ENCODE peak calls at places on chromosome 1, in ten cellular contexts. One of them, this sample, is unnamed.

GRCh38 chr1:5896706-5897105 is 95.5 kb downstream of the NPHP4 start:
- DNase-seq in prostate gland: no peak
- DNase-seq in PC-9: no peak
- DNase-seq in A549: no peak
- DNase-seq in esophagus muscularis mucosa: no peak
- DNase-seq in CD8-positive, alpha-beta memory T cell: no peak
- DNase-seq in SK-N-SH: no peak
- DNase-seq in CD4-positive, alpha-beta memory T cell: no peak
- DNase-seq in tibial artery: no peak
- DNase-seq in dorsolateral prefrontal cortex: no peak
- DNase-seq in this sample: no peak

GRCh38 chr1:3625151-3625907 is 514 bp downstream of the TPRG1L start:
- DNase-seq in prostate gland: peak
- DNase-seq in PC-9: peak
- DNase-seq in A549: peak
- DNase-seq in esophagus muscularis mucosa: no peak
- DNase-seq in CD8-positive, alpha-beta memory T cell: peak
- DNase-seq in SK-N-SH: peak
- DNase-seq in CD4-positive, alpha-beta memory T cell: no peak
- DNase-seq in tibial artery: no peak
- DNase-seq in dorsolateral prefrontal cortex: no peak
- DNase-seq in this sample: no peak

GRCh38 chr1:147781056-147781471 is 20.7 kb upstream of the GJA5 start:
- DNase-seq in prostate gland: no peak
- DNase-seq in PC-9: peak
- DNase-seq in A549: no peak
- DNase-seq in esophagus muscularis mucosa: no peak
- DNase-seq in CD8-positive, alpha-beta memory T cell: no peak
- DNase-seq in SK-N-SH: no peak
- DNase-seq in CD4-positive, alpha-beta memory T cell: no peak
- DNase-seq in tibial artery: no peak
- DNase-seq in dorsolateral prefrontal cortex: no peak
- DNase-seq in this sample: no peak

GRCh38 chr1:226990133-226990716 is 50.1 kb downstream of the COQ8A start:
- DNase-seq in prostate gland: no peak
- DNase-seq in PC-9: no peak
- DNase-seq in A549: no peak
- DNase-seq in esophagus muscularis mucosa: peak
- DNase-seq in CD8-positive, alpha-beta memory T cell: no peak
- DNase-seq in SK-N-SH: no peak
- DNase-seq in CD4-positive, alpha-beta memory T cell: peak
- DNase-seq in tibial artery: no peak
- DNase-seq in dorsolateral prefrontal cortex: no peak
- DNase-seq in this sample: no peak

GRCh38 chr1:233668725-233669294 is 54.9 kb downstream of the KCNK1 start:
- DNase-seq in prostate gland: no peak
- DNase-seq in PC-9: peak
- DNase-seq in A549: peak
- DNase-seq in esophagus muscularis mucosa: no peak
- DNase-seq in CD8-positive, alpha-beta memory T cell: no peak
- DNase-seq in SK-N-SH: no peak
- DNase-seq in CD4-positive, alpha-beta memory T cell: no peak
- DNase-seq in tibial artery: no peak
- DNase-seq in dorsolateral prefrontal cortex: no peak
- DNase-seq in this sample: no peak

GRCh38 chr1:9143250-9143649 is 14.3 kb upstream of the GPR157 start:
- DNase-seq in prostate gland: no peak
- DNase-seq in PC-9: no peak
- DNase-seq in A549: no peak
- DNase-seq in esophagus muscularis mucosa: no peak
- DNase-seq in CD8-positive, alpha-beta memory T cell: no peak
- DNase-seq in SK-N-SH: no peak
- DNase-seq in CD4-positive, alpha-beta memory T cell: no peak
- DNase-seq in tibial artery: peak
- DNase-seq in dorsolateral prefrontal cortex: no peak
- DNase-seq in this sample: no peak

GRCh38 chr1:86957206-86957605 is 42.8 kb downstream of the HS2ST1 start:
- DNase-seq in prostate gland: no peak
- DNase-seq in PC-9: no peak
- DNase-seq in A549: no peak
- DNase-seq in esophagus muscularis mucosa: no peak
- DNase-seq in CD8-positive, alpha-beta memory T cell: no peak
- DNase-seq in SK-N-SH: no peak
- DNase-seq in CD4-positive, alpha-beta memory T cell: no peak
- DNase-seq in tibial artery: no peak
- DNase-seq in dorsolateral prefrontal cortex: no peak
- DNase-seq in this sample: no peak

GRCh38 chr1:159917533-159917932 is 7.8 kb downstream of the TAGLN2 start:
- DNase-seq in prostate gland: no peak
- DNase-seq in PC-9: no peak
- DNase-seq in A549: no peak
- DNase-seq in esophagus muscularis mucosa: no peak
- DNase-seq in CD8-positive, alpha-beta memory T cell: no peak
- DNase-seq in SK-N-SH: no peak
- DNase-seq in CD4-positive, alpha-beta memory T cell: no peak
- DNase-seq in tibial artery: no peak
- DNase-seq in dorsolateral prefrontal cortex: no peak
- DNase-seq in this sample: no peak

GRCh38 chr1:154598871-154599635 is 8.9 kb downstream of the ADAR start:
- DNase-seq in prostate gland: no peak
- DNase-seq in PC-9: no peak
- DNase-seq in A549: no peak
- DNase-seq in esophagus muscularis mucosa: no peak
- DNase-seq in CD8-positive, alpha-beta memory T cell: no peak
- DNase-seq in SK-N-SH: no peak
- DNase-seq in CD4-positive, alpha-beta memory T cell: no peak
- DNase-seq in tibial artery: no peak
- DNase-seq in dorsolateral prefrontal cortex: no peak
- DNase-seq in this sample: no peak

GRCh38 chr1:55839626-55840025 is 624.5 kb upstream of the USP24 start:
- DNase-seq in prostate gland: no peak
- DNase-seq in PC-9: no peak
- DNase-seq in A549: no peak
- DNase-seq in esophagus muscularis mucosa: no peak
- DNase-seq in CD8-positive, alpha-beta memory T cell: no peak
- DNase-seq in SK-N-SH: no peak
- DNase-seq in CD4-positive, alpha-beta memory T cell: no peak
- DNase-seq in tibial artery: no peak
- DNase-seq in dorsolateral prefrontal cortex: no peak
- DNase-seq in this sample: no peak

GRCh38 chr1:107666493-107666892 is 298.5 kb downstream of the VAV3 start:
- DNase-seq in prostate gland: no peak
- DNase-seq in PC-9: no peak
- DNase-seq in A549: no peak
- DNase-seq in esophagus muscularis mucosa: no peak
- DNase-seq in CD8-positive, alpha-beta memory T cell: no peak
- DNase-seq in SK-N-SH: no peak
- DNase-seq in CD4-positive, alpha-beta memory T cell: no peak
- DNase-seq in tibial artery: no peak
- DNase-seq in dorsolateral prefrontal cortex: no peak
- DNase-seq in this sample: no peak

GRCh38 chr1:21579788-21580187 is 70.6 kb downstream of the ALPL start:
- DNase-seq in prostate gland: no peak
- DNase-seq in PC-9: no peak
- DNase-seq in A549: peak
- DNase-seq in esophagus muscularis mucosa: no peak
- DNase-seq in CD8-positive, alpha-beta memory T cell: no peak
- DNase-seq in SK-N-SH: no peak
- DNase-seq in CD4-positive, alpha-beta memory T cell: no peak
- DNase-seq in tibial artery: no peak
- DNase-seq in dorsolateral prefrontal cortex: no peak
- DNase-seq in this sample: no peak

GRCh38 chr1:20366766-20367602 is 76.3 kb downstream of the VWA5B1 start:
- DNase-seq in prostate gland: no peak
- DNase-seq in PC-9: no peak
- DNase-seq in A549: peak
- DNase-seq in esophagus muscularis mucosa: no peak
- DNase-seq in CD8-positive, alpha-beta memory T cell: no peak
- DNase-seq in SK-N-SH: peak
- DNase-seq in CD4-positive, alpha-beta memory T cell: no peak
- DNase-seq in tibial artery: no peak
- DNase-seq in dorsolateral prefrontal cortex: peak
- DNase-seq in this sample: no peak

GRCh38 chr1:64540265-64540791 is 70.4 kb downstream of the CACHD1 start:
- DNase-seq in prostate gland: no peak
- DNase-seq in PC-9: no peak
- DNase-seq in A549: no peak
- DNase-seq in esophagus muscularis mucosa: no peak
- DNase-seq in CD8-positive, alpha-beta memory T cell: peak
- DNase-seq in SK-N-SH: no peak
- DNase-seq in CD4-positive, alpha-beta memory T cell: no peak
- DNase-seq in tibial artery: no peak
- DNase-seq in dorsolateral prefrontal cortex: no peak
- DNase-seq in this sample: no peak

GRCh38 chr1:115929846-115930245 is 46.5 kb upstream of the SLC22A15 start:
- DNase-seq in prostate gland: no peak
- DNase-seq in PC-9: no peak
- DNase-seq in A549: no peak
- DNase-seq in esophagus muscularis mucosa: no peak
- DNase-seq in CD8-positive, alpha-beta memory T cell: no peak
- DNase-seq in SK-N-SH: peak
- DNase-seq in CD4-positive, alpha-beta memory T cell: no peak
- DNase-seq in tibial artery: no peak
- DNase-seq in dorsolateral prefrontal cortex: no peak
- DNase-seq in this sample: no peak

GRCh38 chr1:236451796-236452373 is 57.8 kb downstream of the EDARADD start:
- DNase-seq in prostate gland: no peak
- DNase-seq in PC-9: no peak
- DNase-seq in A549: peak
- DNase-seq in esophagus muscularis mucosa: no peak
- DNase-seq in CD8-positive, alpha-beta memory T cell: no peak
- DNase-seq in SK-N-SH: peak
- DNase-seq in CD4-positive, alpha-beta memory T cell: peak
- DNase-seq in tibial artery: no peak
- DNase-seq in dorsolateral prefrontal cortex: no peak
- DNase-seq in this sample: peak

GRCh38 chr1:182615468-182616129 is 11.4 kb upstream of the RGS16 start:
- DNase-seq in prostate gland: no peak
- DNase-seq in PC-9: no peak
- DNase-seq in A549: no peak
- DNase-seq in esophagus muscularis mucosa: no peak
- DNase-seq in CD8-positive, alpha-beta memory T cell: no peak
- DNase-seq in SK-N-SH: peak
- DNase-seq in CD4-positive, alpha-beta memory T cell: no peak
- DNase-seq in tibial artery: peak
- DNase-seq in dorsolateral prefrontal cortex: no peak
- DNase-seq in this sample: peak
- H3K27ac ChIP-seq in prostate gland: peak
- H3K27ac ChIP-seq in PC-9: no peak
- H3K27ac ChIP-seq in A549: peak
- H3K27ac ChIP-seq in esophagus muscularis mucosa: peak
- H3K27ac ChIP-seq in CD8-positive, alpha-beta memory T cell: no peak
- H3K27ac ChIP-seq in SK-N-SH: peak
- H3K27ac ChIP-seq in CD4-positive, alpha-beta memory T cell: peak
- H3K27ac ChIP-seq in tibial artery: peak
- H3K27ac ChIP-seq in dorsolateral prefrontal cortex: peak
- H3K27ac ChIP-seq in this sample: peak

DNA sequence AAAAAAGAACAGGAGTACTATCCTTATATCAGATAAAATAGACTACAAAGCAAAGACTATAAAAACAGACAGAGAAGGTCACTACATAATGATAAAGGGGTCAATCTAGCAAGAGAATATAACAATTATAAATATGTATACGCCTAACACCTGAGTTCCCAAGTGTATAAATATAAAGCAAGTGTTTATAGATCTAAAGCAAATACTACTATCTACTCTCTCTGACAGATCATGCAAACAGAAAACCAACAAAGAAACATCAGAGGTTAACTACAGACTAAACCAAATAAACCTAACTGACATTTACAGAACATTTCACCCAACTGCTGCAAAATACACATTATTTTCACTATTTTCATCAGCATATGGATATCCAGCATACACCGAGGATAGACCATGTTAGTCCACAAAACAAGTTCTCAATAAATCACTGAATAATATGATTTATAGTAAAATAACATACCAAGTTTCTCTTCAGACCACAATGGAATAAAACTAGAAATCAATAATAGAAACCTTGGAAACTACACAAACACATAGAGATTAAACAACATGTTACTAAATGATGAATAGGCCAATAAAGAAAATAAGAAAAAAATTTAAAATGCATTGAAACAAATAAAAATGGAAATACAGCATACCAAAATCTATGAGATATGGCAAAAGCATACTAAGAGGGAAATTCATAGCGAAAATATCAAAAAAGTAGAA is 22.7 kb downstream of the UCHL5 start:
- DNase-seq in prostate gland: no peak
- DNase-seq in PC-9: no peak
- DNase-seq in A549: no peak
- DNase-seq in esophagus muscularis mucosa: no peak
- DNase-seq in CD8-positive, alpha-beta memory T cell: no peak
- DNase-seq in SK-N-SH: no peak
- DNase-seq in CD4-positive, alpha-beta memory T cell: no peak
- DNase-seq in tibial artery: no peak
- DNase-seq in dorsolateral prefrontal cortex: no peak
- DNase-seq in this sample: no peak
- H3K27ac ChIP-seq in prostate gland: no peak
- H3K27ac ChIP-seq in PC-9: no peak
- H3K27ac ChIP-seq in A549: no peak
- H3K27ac ChIP-seq in esophagus muscularis mucosa: no peak
- H3K27ac ChIP-seq in CD8-positive, alpha-beta memory T cell: no peak
- H3K27ac ChIP-seq in SK-N-SH: no peak
- H3K27ac ChIP-seq in CD4-positive, alpha-beta memory T cell: no peak
- H3K27ac ChIP-seq in tibial artery: no peak
- H3K27ac ChIP-seq in dorsolateral prefrontal cortex: no peak
- H3K27ac ChIP-seq in this sample: no peak

GRCh38 chr1:163230827-163231226 is 28.1 kb upstream of the RGS5 start:
- DNase-seq in prostate gland: no peak
- DNase-seq in PC-9: no peak
- DNase-seq in A549: no peak
- DNase-seq in esophagus muscularis mucosa: no peak
- DNase-seq in CD8-positive, alpha-beta memory T cell: no peak
- DNase-seq in SK-N-SH: no peak
- DNase-seq in CD4-positive, alpha-beta memory T cell: no peak
- DNase-seq in tibial artery: no peak
- DNase-seq in dorsolateral prefrontal cortex: no peak
- DNase-seq in this sample: no peak

GRCh38 chr1:163227126-163227525 is 24.4 kb upstream of the RGS5 start:
- DNase-seq in prostate gland: no peak
- DNase-seq in PC-9: no peak
- DNase-seq in A549: no peak
- DNase-seq in esophagus muscularis mucosa: no peak
- DNase-seq in CD8-positive, alpha-beta memory T cell: no peak
- DNase-seq in SK-N-SH: no peak
- DNase-seq in CD4-positive, alpha-beta memory T cell: no peak
- DNase-seq in tibial artery: no peak
- DNase-seq in dorsolateral prefrontal cortex: no peak
- DNase-seq in this sample: no peak

GRCh38 chr1:163231385-163231784 is 28.7 kb upstream of the RGS5 start:
- DNase-seq in prostate gland: no peak
- DNase-seq in PC-9: no peak
- DNase-seq in A549: no peak
- DNase-seq in esophagus muscularis mucosa: no peak
- DNase-seq in CD8-positive, alpha-beta memory T cell: no peak
- DNase-seq in SK-N-SH: no peak
- DNase-seq in CD4-positive, alpha-beta memory T cell: no peak
- DNase-seq in tibial artery: no peak
- DNase-seq in dorsolateral prefrontal cortex: no peak
- DNase-seq in this sample: no peak
- H3K27ac ChIP-seq in prostate gland: no peak
- H3K27ac ChIP-seq in PC-9: no peak
- H3K27ac ChIP-seq in A549: no peak
- H3K27ac ChIP-seq in esophagus muscularis mucosa: peak
- H3K27ac ChIP-seq in CD8-positive, alpha-beta memory T cell: no peak
- H3K27ac ChIP-seq in SK-N-SH: peak
- H3K27ac ChIP-seq in CD4-positive, alpha-beta memory T cell: no peak
- H3K27ac ChIP-seq in tibial artery: peak
- H3K27ac ChIP-seq in dorsolateral prefrontal cortex: no peak
- H3K27ac ChIP-seq in this sample: no peak

GRCh38 chr1:54125671-54126070 is 27.1 kb downstream of the CDCP2 start:
- DNase-seq in prostate gland: peak
- DNase-seq in PC-9: peak
- DNase-seq in A549: peak
- DNase-seq in esophagus muscularis mucosa: no peak
- DNase-seq in CD8-positive, alpha-beta memory T cell: no peak
- DNase-seq in SK-N-SH: no peak
- DNase-seq in CD4-positive, alpha-beta memory T cell: no peak
- DNase-seq in tibial artery: no peak
- DNase-seq in dorsolateral prefrontal cortex: no peak
- DNase-seq in this sample: no peak
- H3K27ac ChIP-seq in prostate gland: no peak
- H3K27ac ChIP-seq in PC-9: no peak
- H3K27ac ChIP-seq in A549: no peak
- H3K27ac ChIP-seq in esophagus muscularis mucosa: no peak
- H3K27ac ChIP-seq in CD8-positive, alpha-beta memory T cell: no peak
- H3K27ac ChIP-seq in SK-N-SH: no peak
- H3K27ac ChIP-seq in CD4-positive, alpha-beta memory T cell: no peak
- H3K27ac ChIP-seq in tibial artery: no peak
- H3K27ac ChIP-seq in dorsolateral prefrontal cortex: no peak
- H3K27ac ChIP-seq in this sample: no peak